ENCODE peak calls at places on chromosomes 6 and 20, in six cellular contexts. Z is left ventricle myocardium superior; B is neural crest cell; K is effector memory CD8-positive, alpha-beta T cell; I is activated CD4-positive, alpha-beta T cell treated with anti-CD3 and anti-CD28 coated beads for 4 hours; W is GM12865. U is an unnamed sample.

GRCh38 chr20:21050710-21051109 is 55.4 kb downstream of the LINC00237 start:
- DNase-seq in Z (no peak), B (no peak), K (no peak), I (no peak), W (no peak), U (no peak)

GRCh38 chr20:51339721-51340450 is 202.6 kb downstream of the NFATC2 start:
- DNase-seq in Z (no peak), B (no peak), K (no peak), I (no peak), W (no peak), U (no peak)

GRCh38 chr6:138017156-138017757 is 90.0 kb downstream of the PERP start:
- DNase-seq in Z (no peak), B (no peak), K (no peak), I (no peak), W (no peak), U (no peak)

GRCh38 chr6:169983651-169984050 is 232.2 kb downstream of the ERMARD start:
- DNase-seq in Z (no peak), B (no peak), K (no peak), I (no peak), W (no peak), U (no peak)

GRCh38 chr20:17987988-17988387 is 19.2 kb downstream of the MGME1 start:
- DNase-seq in Z (no peak), B (no peak), K (no peak), I (no peak), W (no peak), U (no peak)

GRCh38 chr20:44407402-44408184 is 52.1 kb downstream of the HNF4A start:
- DNase-seq in Z (no peak), B (no peak), K (no peak), I (no peak), W (no peak), U (no peak)

GRCh38 chr20:46784450-46785127 is 75.1 kb downstream of the SLC2A10 start:
- DNase-seq in Z (no peak), B (no peak), K (no peak), I (no peak), W (no peak), U (no peak)

GRCh38 chr20:13028001-13028400 is 19.2 kb downstream of the SPTLC3 start:
- DNase-seq in Z (no peak), B (no peak), K (no peak), I (no peak), W (no peak), U (no peak)

GRCh38 chr6:441126-441920 is 49.8 kb downstream of the IRF4 start:
- DNase-seq in Z (no peak), B (no peak), K (no peak), I (no peak), W (no peak), U (no peak)

GRCh38 chr20:63236116-63236837 is 572 bp downstream of the BIRC7 start:
- DNase-seq in Z (no peak), B (peak), K (no peak), I (no peak), W (no peak), U (no peak)

GRCh38 chr6:116327803-116328527 is 42.8 kb upstream of the DSE start:
- DNase-seq in Z (no peak), B (no peak), K (no peak), I (no peak), W (no peak), U (no peak)

GRCh38 chr20:45917790-45918141 is 5.8 kb upstream of the PLTP start:
- DNase-seq in Z (peak), B (no peak), K (no peak), I (no peak), W (no peak), U (no peak)

GRCh38 chr6:30876039-30876730 is 8.1 kb upstream of the DDR1 start:
- DNase-seq in Z (no peak), B (no peak), K (no peak), I (no peak), W (peak), U (no peak)

GRCh38 chr6:44642870-44643522 is 255.5 kb downstream of the CDC5L start:
- DNase-seq in Z (no peak), B (no peak), K (no peak), I (no peak), W (peak), U (no peak)

GRCh38 chr6:162088091-162088490 is 639.5 kb downstream of the PRKN start:
- DNase-seq in Z (no peak), B (no peak), K (no peak), I (no peak), W (no peak), U (no peak)

GRCh38 chr6:37283268-37283667 is 25.3 kb upstream of the TMEM217 start:
- DNase-seq in Z (no peak), B (no peak), K (no peak), I (no peak), W (no peak), U (no peak)

GRCh38 chr20:2311329-2311728 is 15.5 kb downstream of the TGM3 start:
- DNase-seq in Z (no peak), B (no peak), K (no peak), I (no peak), W (no peak), U (no peak)

GRCh38 chr6:127146935-127147334 is 28.5 kb downstream of the RSPO3 start:
- DNase-seq in Z (no peak), B (no peak), K (no peak), I (no peak), W (no peak), U (no peak)

GRCh38 chr6:158213925-158214674 is 46.0 kb downstream of the GTF2H5 start:
- DNase-seq in Z (peak), B (peak), K (peak), I (peak), W (peak), U (peak)

GRCh38 chr20:38769376-38770295 is 21.4 kb downstream of the ACTR5 start:
- DNase-seq in Z (no peak), B (no peak), K (no peak), I (no peak), W (no peak), U (no peak)

GRCh38 chr6:161242779-161243693 is 30.8 kb downstream of the AGPAT4 start:
- DNase-seq in Z (no peak), B (no peak), K (peak), I (no peak), W (no peak), U (no peak)

GRCh38 chr6:45327956-45328522 is at the start of gene RUNX2:
- DNase-seq in Z (no peak), B (no peak), K (no peak), I (no peak), W (no peak), U (peak)

GRCh38 chr20:967796-968742 is 34.0 kb downstream of the RSPO4 start:
- DNase-seq in Z (no peak), B (no peak), K (no peak), I (no peak), W (peak), U (no peak)

GRCh38 chr6:19333936-19334335 is 503.2 kb upstream of the ID4 start:
- DNase-seq in Z (no peak), B (no peak), K (no peak), I (no peak), W (no peak), U (no peak)

GRCh38 chr6:16639689-16640480 is 121.4 kb downstream of the ATXN1 start:
- DNase-seq in Z (no peak), B (no peak), K (no peak), I (no peak), W (no peak), U (no peak)

GRCh38 chr20:54129350-54129749 is 44.4 kb downstream of the CYP24A1 start:
- DNase-seq in Z (no peak), B (no peak), K (no peak), I (no peak), W (no peak), U (no peak)

GRCh38 chr20:44204156-44204831 is 6.3 kb downstream of the OSER1 start:
- DNase-seq in Z (no peak), B (no peak), K (no peak), I (no peak), W (no peak), U (no peak)

GRCh38 chr20:31842471-31843157 is 2.8 kb downstream of the FOXS1 start:
- DNase-seq in Z (peak), B (no peak), K (no peak), I (no peak), W (no peak), U (no peak)

GRCh38 chr6:15522427-15522826 is 140.4 kb downstream of the DTNBP1 start:
- DNase-seq in Z (peak), B (no peak), K (no peak), I (no peak), W (peak), U (no peak)

GRCh38 chr6:73389854-73390253 is 4.8 kb upstream of the DDX43 start:
- DNase-seq in Z (no peak), B (no peak), K (no peak), I (no peak), W (peak), U (no peak)

GRCh38 chr6:34044945-34045595 is 100.8 kb downstream of the GRM4 start:
- DNase-seq in Z (no peak), B (no peak), K (peak), I (no peak), W (peak), U (no peak)

GRCh38 chr6:16441262-16441661 is 202.9 kb downstream of the GMPR start:
- DNase-seq in Z (no peak), B (no peak), K (no peak), I (no peak), W (no peak), U (no peak)

GRCh38 chr20:24694727-24695528 is 225.5 kb downstream of the SYNDIG1 start:
- DNase-seq in Z (no peak), B (no peak), K (no peak), I (no peak), W (no peak), U (no peak)

GRCh38 chr6:26240981-26241770 is 123.8 kb upstream of the BTN3A2 start:
- DNase-seq in Z (no peak), B (no peak), K (peak), I (peak), W (peak), U (no peak)

GRCh38 chr20:60884277-60884676 is 367.8 kb upstream of the CDH4 start:
- DNase-seq in Z (no peak), B (no peak), K (no peak), I (no peak), W (no peak), U (no peak)

GRCh38 chr6:37442416-37443218 is 9.6 kb downstream of the CMTR1 start:
- DNase-seq in Z (no peak), B (no peak), K (no peak), I (no peak), W (no peak), U (no peak)

GRCh38 chr20:50276119-50277063 is 85.8 kb downstream of the CEBPB start:
- DNase-seq in Z (no peak), B (no peak), K (no peak), I (no peak), W (no peak), U (no peak)

GRCh38 chr20:10673831-10674683 is at the start of gene JAG1:
- DNase-seq in Z (peak), B (peak), K (no peak), I (no peak), W (peak), U (peak)

GRCh38 chr6:15783484-15783883 is 120.7 kb upstream of the DTNBP1 start:
- DNase-seq in Z (no peak), B (no peak), K (no peak), I (no peak), W (no peak), U (no peak)

U was measured in HuH-7.